ENCODE peak calls at places on chromosomes 6 and 20, in four cellular contexts. D, R, G and W are unnamed samples.

GRCh38 chr6:17173071-17173470 is 71.2 kb downstream of the STMND1 start:
- DNase-seq in G (no peak), D (no peak), R (no peak), W (no peak)

GRCh38 chr20:38210741-38211140 is 45.7 kb upstream of the TGM2 start:
- DNase-seq in D (no peak), G (no peak), R (no peak), W (no peak)

GRCh38 chr20:23631226-23631822 is 6.4 kb downstream of the CST3 start:
- DNase-seq in R (no peak), D (no peak), G (no peak), W (no peak)

GRCh38 chr6:50936277-50936681 is 117.6 kb downstream of the TFAP2B start:
- DNase-seq in R (no peak), D (no peak), G (peak), W (no peak)

GRCh38 chr6:11333292-11333849 is 100.9 kb upstream of the NEDD9 start:
- DNase-seq in G (no peak), D (no peak), R (no peak), W (no peak)

GRCh38 chr6:97626586-97627441 is 343.8 kb upstream of the MMS22L start:
- DNase-seq in R (peak), D (no peak), G (peak), W (no peak)

GRCh38 chr6:79536969-79537747 is at the start of gene LCA5:
- DNase-seq in G (peak), R (peak), D (peak), W (peak)

GRCh38 chr6:14521141-14521540 is 403.6 kb downstream of the CD83 start:
- DNase-seq in D (no peak), G (no peak), R (no peak), W (no peak)

GRCh38 chr20:35660122-35660937 is 4.4 kb downstream of the CPNE1 start:
- DNase-seq in G (no peak), R (no peak), D (no peak), W (no peak)

GRCh38 chr6:146980900-146981329 is 223.3 kb upstream of the STXBP5 start:
- DNase-seq in R (no peak), D (no peak), G (no peak), W (no peak)

GRCh38 chr20:3798405-3798768 is 2.3 kb downstream of the CDC25B start:
- DNase-seq in R (no peak), D (peak), G (no peak), W (peak)

GRCh38 chr6:107692351-107692750 is 131.8 kb downstream of the SCML4 start:
- DNase-seq in G (peak), R (no peak), D (no peak), W (no peak)

GRCh38 chr6:143498428-143498827 is 13.1 kb downstream of the FUCA2 start:
- DNase-seq in G (no peak), D (no peak), R (no peak), W (no peak)

GRCh38 chr20:54158856-54159418 is 14.8 kb downstream of the CYP24A1 start:
- DNase-seq in G (no peak), R (no peak), D (no peak), W (no peak)